ENCODE peak calls at places on chromosomes 3 and 15, in five cellular contexts. O, R, P, B and S are unnamed samples.

GRCh38 chr3:178352300-178353021 is 183.8 kb upstream of the KCNMB2 start:
- DNase-seq in O (no peak), R (no peak), P (peak), B (peak), S (no peak)

GRCh38 chr15:39631357-39631756 is 50.5 kb downstream of the THBS1 start:
- DNase-seq in O (no peak), R (no peak), P (no peak), B (no peak), S (no peak)

GRCh38 chr3:62622553-62623174 is 249.3 kb upstream of the FEZF2 start:
- DNase-seq in O (no peak), R (no peak), P (peak), B (no peak), S (no peak)

GRCh38 chr3:143885803-143886427 is 37.6 kb upstream of the SLC9A9 start:
- DNase-seq in O (no peak), R (no peak), P (peak), B (no peak), S (no peak)

GRCh38 chr3:135895734-135896121 is 69.8 kb upstream of the PPP2R3A start:
- DNase-seq in O (no peak), R (no peak), P (peak), B (no peak), S (no peak)

GRCh38 chr3:183267140-183267539 is 14.1 kb downstream of the B3GNT5 start:
- DNase-seq in O (no peak), R (no peak), P (no peak), B (no peak), S (no peak)

GRCh38 chr15:42971830-42972229 is 51.3 kb upstream of the TTBK2 start:
- DNase-seq in O (no peak), R (no peak), P (no peak), B (no peak), S (no peak)

GRCh38 chr15:58523634-58524033 is 91.8 kb downstream of the LIPC start:
- DNase-seq in O (no peak), R (no peak), P (no peak), B (no peak), S (no peak)

GRCh38 chr15:70059476-70060213 is 38.1 kb downstream of the TLE3 start:
- DNase-seq in O (peak), R (no peak), P (no peak), B (no peak), S (no peak)

GRCh38 chr15:74133703-74134386 is 3.5 kb downstream of the ISLR2 start:
- DNase-seq in O (no peak), R (no peak), P (no peak), B (no peak), S (no peak)

GRCh38 chr15:82952156-82953081 is at the start of gene HOMER2:
- DNase-seq in O (peak), R (no peak), P (peak), B (no peak), S (no peak)

GRCh38 chr15:82950295-82950694 is 2.2 kb downstream of the HOMER2 start:
- DNase-seq in O (no peak), R (no peak), P (no peak), B (no peak), S (no peak)

GRCh38 chr15:82950746-82951370 is 1.7 kb downstream of the HOMER2 start:
- DNase-seq in O (no peak), R (no peak), P (peak), B (no peak), S (no peak)

GRCh38 chr15:82946155-82946701 is 6.3 kb downstream of the HOMER2 start:
- DNase-seq in O (no peak), R (no peak), P (no peak), B (no peak), S (no peak)

GRCh38 chr15:82951472-82952155 is 906 bp downstream of the HOMER2 start:
- DNase-seq in O (no peak), R (no peak), P (peak), B (no peak), S (no peak)
- H3K4me3 ChIP-seq in O (peak), R (peak), P (peak), B (peak), S (peak)

GRCh38 chr3:86989611-86990010 is 1.3 kb downstream of the VGLL3 start:
- DNase-seq in O (no peak), R (no peak), P (no peak), B (no peak), S (no peak)
- H3K4me3 ChIP-seq in O (peak), R (peak), P (peak), B (peak), S (peak)

DNA sequence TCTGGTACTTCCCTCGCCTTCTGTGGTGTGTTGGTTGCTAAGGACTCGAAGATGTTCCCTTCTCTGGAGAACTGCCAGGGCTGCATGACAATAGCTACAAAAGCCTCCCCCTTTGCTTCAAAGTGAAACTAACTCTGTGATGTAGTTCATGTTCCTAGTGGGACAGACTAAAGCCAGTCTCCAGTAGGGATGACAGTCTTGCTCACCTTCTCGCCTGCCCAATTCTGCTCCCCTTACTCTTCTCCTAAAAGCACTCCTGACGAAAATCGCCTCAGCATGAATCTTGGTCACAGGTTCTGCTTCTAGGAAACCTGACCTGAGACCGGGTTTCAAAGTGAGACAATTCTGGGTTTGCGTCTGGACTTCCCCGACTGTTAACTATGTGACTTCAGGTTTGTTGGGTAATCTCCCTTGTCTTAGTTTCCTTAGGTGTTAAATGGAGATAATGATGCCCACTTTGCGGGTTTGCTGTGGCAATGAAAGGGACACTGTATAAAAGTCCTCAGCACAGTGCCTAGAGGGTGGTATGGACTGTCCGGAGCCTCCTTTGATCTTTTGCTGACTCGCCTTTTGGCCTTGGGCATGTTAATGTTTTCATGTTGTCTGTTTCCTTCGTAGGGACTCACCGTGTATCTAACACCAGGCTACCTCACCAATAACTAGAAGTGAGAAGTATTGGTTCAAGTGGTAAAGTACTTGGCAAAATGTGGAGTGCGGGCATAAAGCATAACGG is 24.9 kb upstream of the THRB start:
- DNase-seq in O (no peak), R (no peak), P (no peak), B (no peak), S (no peak)
- H3K4me3 ChIP-seq in O (no peak), R (no peak), P (peak), B (no peak), S (no peak)

DNA sequence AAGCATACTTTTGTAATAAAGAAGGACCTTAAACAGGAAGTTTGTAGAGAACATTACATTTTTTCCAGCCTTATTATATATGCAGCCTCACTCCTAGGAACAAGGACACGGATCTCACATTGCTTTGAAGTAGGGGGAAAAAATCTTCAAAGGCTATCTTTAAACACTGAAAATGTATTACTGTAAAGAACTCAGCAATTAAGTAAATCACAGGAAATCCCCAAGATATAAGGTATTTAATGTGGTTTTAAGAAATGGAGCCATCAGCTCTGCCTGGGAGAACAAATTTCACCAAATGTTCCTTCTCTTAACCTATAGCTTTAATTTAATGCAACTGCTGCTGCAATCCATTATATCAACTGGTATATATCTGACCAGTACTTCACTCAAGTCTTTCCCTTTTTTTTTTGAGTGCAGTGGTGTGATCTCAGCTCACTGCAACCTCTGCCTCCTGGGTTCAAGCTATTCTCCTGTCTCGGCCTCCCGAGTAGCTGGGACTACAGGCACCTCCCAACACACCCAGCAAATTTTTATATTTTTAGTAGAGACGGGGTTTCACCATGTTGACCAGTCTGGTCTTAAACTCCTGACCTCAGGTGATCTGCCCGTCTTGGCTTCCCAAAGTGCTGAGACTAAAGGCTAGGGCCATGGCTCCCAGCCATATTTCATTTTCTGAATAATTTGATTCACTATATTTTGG is 2.8 kb downstream of the BTLA start:
- DNase-seq in O (no peak), R (no peak), P (no peak), B (no peak), S (no peak)
- H3K4me3 ChIP-seq in O (no peak), R (no peak), P (no peak), B (no peak), S (no peak)

GRCh38 chr3:73621388-73621787 is 3.4 kb downstream of the PDZRN3 start:
- DNase-seq in O (no peak), R (no peak), P (no peak), B (no peak), S (no peak)
- H3K4me3 ChIP-seq in O (peak), R (peak), P (peak), B (no peak), S (peak)

GRCh38 chr15:62163847-62164499 is 1.1 kb downstream of the C2CD4B start:
- DNase-seq in O (peak), R (peak), P (no peak), B (no peak), S (no peak)
- H3K4me3 ChIP-seq in O (peak), R (peak), P (no peak), B (peak), S (peak)

GRCh38 chr3:44970916-44971490 is 5.0 kb downstream of the ZDHHC3 start:
- DNase-seq in O (no peak), R (no peak), P (no peak), B (no peak), S (no peak)

GRCh38 chr3:44981751-44982150 is 5.7 kb downstream of the EXOSC7 start:
- DNase-seq in O (no peak), R (no peak), P (no peak), B (no peak), S (no peak)

GRCh38 chr3:44981220-44981619 is 5.2 kb downstream of the EXOSC7 start:
- DNase-seq in O (no peak), R (no peak), P (no peak), B (no peak), S (no peak)

GRCh38 chr3:44974406-44974805 is 1.6 kb downstream of the ZDHHC3 start:
- DNase-seq in O (no peak), R (no peak), P (no peak), B (no peak), S (no peak)

DNA sequence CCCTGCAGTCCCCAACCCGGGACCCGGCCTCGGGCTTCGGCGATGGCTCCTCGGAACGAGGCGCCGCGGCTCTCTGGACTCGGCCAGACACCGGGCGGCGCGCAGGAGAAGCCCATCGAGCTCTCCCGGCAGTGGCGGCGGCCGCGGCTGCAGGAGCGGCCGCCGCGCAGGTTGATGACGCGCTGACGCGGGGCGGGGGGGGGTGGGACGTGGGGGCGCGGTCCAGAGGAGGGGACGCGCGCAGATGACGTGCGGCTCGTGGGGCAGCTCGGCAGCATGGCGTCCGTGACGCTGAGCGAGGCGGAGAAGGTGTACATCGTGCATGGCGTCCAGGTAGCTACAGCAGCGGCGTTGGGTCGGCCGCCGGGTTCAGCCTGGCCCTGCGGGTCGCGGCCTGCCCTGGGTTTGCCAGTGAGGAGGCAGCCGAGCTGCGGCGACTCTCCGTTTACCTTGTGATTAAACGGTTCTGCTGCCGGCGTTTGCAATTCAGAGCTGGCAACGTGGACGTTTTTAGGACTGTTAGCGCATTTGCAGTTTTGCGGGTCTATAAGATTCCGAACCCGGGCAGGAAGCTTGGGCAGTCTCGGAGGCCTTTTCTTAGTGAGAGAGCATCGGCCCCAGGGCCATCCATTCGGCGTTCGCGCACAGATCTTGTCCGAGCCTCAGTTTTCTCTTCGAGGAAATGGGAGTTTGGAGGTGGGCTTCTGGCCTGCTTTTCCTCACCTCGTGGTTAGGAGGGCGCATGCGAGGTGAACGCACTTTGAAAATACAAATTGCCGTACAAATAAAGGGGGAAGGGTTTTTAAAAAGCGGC is at the start of the genes EXOSC7 and ZDHHC3:
- DNase-seq in O (peak), R (peak), P (peak), B (peak), S (peak)
- H3K4me3 ChIP-seq in O (peak), R (peak), P (peak), B (peak), S (peak)

GRCh38 chr3:152380048-152380447 is 111.3 kb downstream of the MBNL1 start:
- DNase-seq in O (no peak), R (no peak), P (no peak), B (no peak), S (no peak)
- H3K4me3 ChIP-seq in O (no peak), R (no peak), P (no peak), B (no peak), S (peak)